ENCODE peak calls at places on chromosomes 7 and 10, in four cellular contexts. One of them, this sample, is unnamed.
A peak's percentile ranks its signal among the peaks of the same experiment; 100 is the strongest.

GRCh38 chr10:102646610-102647432 is 2.5 kb downstream of the TRIM8 start:
- DNase-seq in stimulated activated CD8-positive, alpha-beta memory T cell treated with anti-CD3 and anti-CD28 coated beads, Interleukin-12 subunit alpha, Interleukin-12 subunit beta, amount 100 ng/mL, for 4 hours: no peak
- DNase-seq in transverse colon: peak; percentile 46
- DNase-seq in GM10248: no peak
- DNase-seq in this sample: peak; percentile 81

GRCh38 chr7:44441079-44441478 is 49.4 kb downstream of the NUDCD3 start:
- DNase-seq in GM10248: no peak
- DNase-seq in transverse colon: no peak
- DNase-seq in stimulated activated CD8-positive, alpha-beta memory T cell treated with anti-CD3 and anti-CD28 coated beads, Interleukin-12 subunit alpha, Interleukin-12 subunit beta, amount 100 ng/mL, for 4 hours: no peak
- DNase-seq in this sample: no peak

GRCh38 chr7:145644426-145645154 is 472.0 kb upstream of the CNTNAP2 start:
- DNase-seq in stimulated activated CD8-positive, alpha-beta memory T cell treated with anti-CD3 and anti-CD28 coated beads, Interleukin-12 subunit alpha, Interleukin-12 subunit beta, amount 100 ng/mL, for 4 hours: no peak
- DNase-seq in GM10248: no peak
- DNase-seq in transverse colon: no peak
- DNase-seq in this sample: no peak

GRCh38 chr10:96614515-96614914 is 27.7 kb upstream of the TM9SF3 start:
- DNase-seq in stimulated activated CD8-positive, alpha-beta memory T cell treated with anti-CD3 and anti-CD28 coated beads, Interleukin-12 subunit alpha, Interleukin-12 subunit beta, amount 100 ng/mL, for 4 hours: no peak
- DNase-seq in transverse colon: no peak
- DNase-seq in GM10248: no peak
- DNase-seq in this sample: no peak

GRCh38 chr7:71312755-71313490 is 181.0 kb downstream of the GALNT17 start:
- DNase-seq in transverse colon: no peak
- DNase-seq in stimulated activated CD8-positive, alpha-beta memory T cell treated with anti-CD3 and anti-CD28 coated beads, Interleukin-12 subunit alpha, Interleukin-12 subunit beta, amount 100 ng/mL, for 4 hours: no peak
- DNase-seq in GM10248: no peak
- DNase-seq in this sample: no peak

GRCh38 chr10:48456808-48457761 is 147.8 kb downstream of the ARHGAP22 start:
- DNase-seq in GM10248: peak; percentile 75
- DNase-seq in stimulated activated CD8-positive, alpha-beta memory T cell treated with anti-CD3 and anti-CD28 coated beads, Interleukin-12 subunit alpha, Interleukin-12 subunit beta, amount 100 ng/mL, for 4 hours: no peak
- DNase-seq in transverse colon: no peak
- DNase-seq in this sample: no peak

GRCh38 chr10:60155945-60156683 is 233.6 kb downstream of the ANK3 start:
- DNase-seq in GM10248: no peak
- DNase-seq in stimulated activated CD8-positive, alpha-beta memory T cell treated with anti-CD3 and anti-CD28 coated beads, Interleukin-12 subunit alpha, Interleukin-12 subunit beta, amount 100 ng/mL, for 4 hours: no peak
- DNase-seq in transverse colon: no peak
- DNase-seq in this sample: no peak

GRCh38 chr10:70272925-70273316 is 10.9 kb downstream of the NPFFR1 start:
- DNase-seq in GM10248: peak; percentile 75
- DNase-seq in stimulated activated CD8-positive, alpha-beta memory T cell treated with anti-CD3 and anti-CD28 coated beads, Interleukin-12 subunit alpha, Interleukin-12 subunit beta, amount 100 ng/mL, for 4 hours: no peak
- DNase-seq in transverse colon: no peak
- DNase-seq in this sample: no peak

GRCh38 chr10:116866987-116867595 is 17.8 kb downstream of the ENO4 start:
- DNase-seq in GM10248: no peak
- DNase-seq in stimulated activated CD8-positive, alpha-beta memory T cell treated with anti-CD3 and anti-CD28 coated beads, Interleukin-12 subunit alpha, Interleukin-12 subunit beta, amount 100 ng/mL, for 4 hours: no peak
- DNase-seq in transverse colon: no peak
- DNase-seq in this sample: no peak

GRCh38 chr7:151244156-151244870 is 4.2 kb downstream of the SMARCD3 start:
- DNase-seq in GM10248: peak; percentile 82
- DNase-seq in stimulated activated CD8-positive, alpha-beta memory T cell treated with anti-CD3 and anti-CD28 coated beads, Interleukin-12 subunit alpha, Interleukin-12 subunit beta, amount 100 ng/mL, for 4 hours: no peak
- DNase-seq in transverse colon: peak; percentile 51
- DNase-seq in this sample: no peak

GRCh38 chr7:1591396-1591795 is 21.6 kb upstream of the PSMG3 start:
- DNase-seq in transverse colon: no peak
- DNase-seq in stimulated activated CD8-positive, alpha-beta memory T cell treated with anti-CD3 and anti-CD28 coated beads, Interleukin-12 subunit alpha, Interleukin-12 subunit beta, amount 100 ng/mL, for 4 hours: no peak
- DNase-seq in GM10248: no peak
- DNase-seq in this sample: no peak

GRCh38 chr10:115963848-115964247 is 309.2 kb downstream of the GFRA1 start:
- DNase-seq in transverse colon: no peak
- DNase-seq in GM10248: no peak
- DNase-seq in stimulated activated CD8-positive, alpha-beta memory T cell treated with anti-CD3 and anti-CD28 coated beads, Interleukin-12 subunit alpha, Interleukin-12 subunit beta, amount 100 ng/mL, for 4 hours: no peak
- DNase-seq in this sample: no peak

GRCh38 chr10:24891823-24892222 is 60.6 kb downstream of the PRTFDC1 start:
- DNase-seq in stimulated activated CD8-positive, alpha-beta memory T cell treated with anti-CD3 and anti-CD28 coated beads, Interleukin-12 subunit alpha, Interleukin-12 subunit beta, amount 100 ng/mL, for 4 hours: no peak
- DNase-seq in transverse colon: no peak
- DNase-seq in GM10248: no peak
- DNase-seq in this sample: no peak

This sample was measured in mucosa of descending colon.